ENCODE peak calls at places on chromosomes 4 and X, in seven cellular contexts. U is right atrium auricular region, X is fibroblast of the aortic adventitia, C is heart left ventricle, B is bronchial epithelial cell, L is mammary epithelial cell, O is neural progenitor cell. E is an unnamed sample.

GRCh38 chr4:91198951-91199350 is 1071.8 kb downstream of the CCSER1 start:
- DNase-seq in U (no peak), X (no peak), C (no peak), B (no peak), L (no peak), O (no peak), E (no peak)

GRCh38 chr4:6071959-6072720 is 53.9 kb upstream of the C4orf50 start:
- DNase-seq in U (no peak), X (no peak), C (no peak), B (no peak), L (no peak), O (no peak), E (no peak)

GRCh38 chrX:54492340-54492739 is 3.7 kb downstream of the FGD1 start:
- DNase-seq in U (no peak), X (peak), C (no peak), B (peak), L (no peak), O (no peak), E (no peak)

GRCh38 chr4:1229117-1229849 is 19.6 kb downstream of the CTBP1 start:
- DNase-seq in U (no peak), X (no peak), C (no peak), B (no peak), L (no peak), O (no peak), E (no peak)

GRCh38 chr4:132530846-132531245 is 618.2 kb upstream of the PCDH10 start:
- DNase-seq in U (no peak), X (no peak), C (no peak), B (no peak), L (no peak), O (no peak), E (no peak)

GRCh38 chr4:79662651-79663050 is 254.6 kb upstream of the GK2 start:
- DNase-seq in U (no peak), X (no peak), C (no peak), B (peak), L (no peak), O (no peak), E (no peak)

GRCh38 chr4:182555997-182556418 is 312.8 kb downstream of the TENM3 start:
- DNase-seq in U (no peak), X (peak), C (no peak), B (peak), L (peak), O (peak), E (no peak)

GRCh38 chr4:45662996-45663395 is 460.9 kb downstream of the GABRG1 start:
- DNase-seq in U (no peak), X (peak), C (no peak), B (peak), L (peak), O (peak), E (peak)

GRCh38 chr4:3385719-3386440 is 55.9 kb upstream of the HGFAC start:
- DNase-seq in U (no peak), X (no peak), C (peak), B (peak), L (peak), O (no peak), E (no peak)

GRCh38 chrX:97021680-97022079 is 138.0 kb downstream of the RPA4 start:
- DNase-seq in U (no peak), X (peak), C (no peak), B (peak), L (peak), O (no peak), E (no peak)

GRCh38 chr4:128528793-128529553 is 241.4 kb upstream of the PGRMC2 start:
- DNase-seq in U (no peak), X (peak), C (no peak), B (peak), L (peak), O (peak), E (no peak)

GRCh38 chr4:187127456-187127855 is 403.8 kb upstream of the FAT1 start:
- DNase-seq in U (no peak), X (no peak), C (no peak), B (no peak), L (peak), O (no peak), E (no peak)

GRCh38 chr4:5112333-5112732 is 61.1 kb downstream of the STK32B start:
- DNase-seq in U (no peak), X (no peak), C (no peak), B (no peak), L (no peak), O (no peak), E (no peak)

GRCh38 chr4:111641813-111642579 is 503.3 kb upstream of the FAM241A start:
- DNase-seq in U (peak), X (peak), C (no peak), B (peak), L (peak), O (peak), E (peak)

DNA sequence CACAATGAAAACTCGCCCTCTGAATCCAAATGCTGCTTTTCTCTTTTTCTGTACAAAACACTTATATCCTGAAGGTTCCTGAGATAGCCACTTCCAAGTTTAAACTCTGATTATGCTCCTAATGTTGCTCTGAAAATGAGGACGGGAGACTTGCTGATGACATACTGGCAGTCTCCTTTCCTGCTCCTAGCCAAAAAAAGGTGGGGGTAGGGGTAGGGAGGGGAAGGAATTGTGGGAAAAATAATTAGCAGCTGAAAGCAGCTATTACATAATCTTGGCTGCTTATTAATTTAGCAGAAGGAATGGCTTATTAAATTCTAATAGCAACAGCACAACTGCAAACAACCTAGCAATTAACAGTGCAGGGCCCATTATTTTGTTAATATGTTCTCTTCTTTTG is 2.0 kb upstream of the AP1S2 start:
- DNase-seq in U (no peak), X (no peak), C (no peak), B (no peak), L (no peak), O (no peak), E (no peak)
- TF ChIP-seq CTCF in U (no peak), X (no peak), C (no peak), B (no peak), L (no peak), O (no peak), E (no peak)

GRCh38 chr4:83201761-83202160 is 82.8 kb downstream of the COQ2 start:
- DNase-seq in U (no peak), X (no peak), C (no peak), B (no peak), L (no peak), O (no peak), E (no peak)
- H3K4me3 ChIP-seq in U (no peak), X (no peak), C (no peak), B (no peak), L (no peak), O (no peak), E (no peak)

GRCh38 chr4:40924096-40924792 is 174.5 kb downstream of the NSUN7 start:
- DNase-seq in U (peak), X (peak), C (peak), B (peak), L (no peak), O (peak), E (no peak)
- TF ChIP-seq CTCF in U (peak), X (peak), C (peak), B (peak), L (peak), O (peak), E (peak)

DNA sequence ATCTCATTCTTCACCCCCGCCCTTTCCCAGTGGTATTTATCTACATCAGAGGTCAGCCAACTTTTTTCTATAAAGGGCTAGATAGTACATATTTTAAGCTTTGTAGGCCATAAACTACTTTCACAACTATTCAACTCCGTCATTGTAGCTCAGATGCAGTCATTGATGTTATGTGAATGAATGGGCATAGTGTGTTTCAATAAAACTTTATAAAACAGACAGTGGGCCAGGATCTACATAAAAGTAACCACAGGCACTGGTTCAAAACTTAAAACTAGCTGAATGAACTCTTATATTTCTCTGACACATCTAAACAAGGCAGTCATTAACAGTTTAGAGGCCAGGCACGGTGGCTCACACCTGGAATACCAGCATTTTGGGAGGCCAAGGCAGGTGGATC is 30.4 kb upstream of the TCEANC start:
- DNase-seq in U (no peak), X (peak), C (no peak), B (no peak), L (no peak), O (no peak), E (no peak)
- H3K4me3 ChIP-seq in U (no peak), X (no peak), C (no peak), B (no peak), L (no peak), O (no peak), E (no peak)

DNA sequence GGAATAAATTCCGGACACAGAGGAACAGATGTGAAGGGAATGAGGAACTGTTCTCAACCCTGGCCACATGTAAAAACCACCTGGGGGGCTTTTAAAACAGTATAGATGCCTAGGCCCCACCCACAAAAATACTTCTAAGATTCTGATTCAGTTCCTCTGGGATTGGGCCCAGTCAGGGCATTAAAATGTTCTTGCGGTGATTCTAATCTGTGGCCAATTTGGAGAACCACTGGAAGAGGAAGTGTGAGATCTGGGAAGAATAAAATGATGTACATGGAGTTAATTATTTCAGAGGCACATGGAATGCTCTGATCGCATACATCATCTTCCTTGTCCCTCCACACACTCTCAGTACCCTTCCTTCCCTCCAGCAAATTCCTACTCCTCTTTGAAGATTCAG is 192.2 kb downstream of the APBB2 start:
- DNase-seq in U (no peak), X (no peak), C (no peak), B (no peak), L (no peak), O (no peak), E (no peak)
- TF ChIP-seq CTCF in U (no peak), X (no peak), C (no peak), B (no peak), L (no peak), O (no peak), E (no peak)

GRCh38 chr4:38647096-38647819 is 16.7 kb upstream of the KLF3 start:
- DNase-seq in U (no peak), X (no peak), C (no peak), B (no peak), L (no peak), O (no peak), E (no peak)

GRCh38 chr4:38639245-38639644 is 24.8 kb upstream of the KLF3 start:
- DNase-seq in U (no peak), X (no peak), C (no peak), B (no peak), L (no peak), O (no peak), E (no peak)

GRCh38 chr4:38644201-38644600 is 19.8 kb upstream of the KLF3 start:
- DNase-seq in U (no peak), X (no peak), C (no peak), B (no peak), L (no peak), O (no peak), E (no peak)

GRCh38 chr4:38641796-38642195 is 22.2 kb upstream of the KLF3 start:
- DNase-seq in U (no peak), X (no peak), C (no peak), B (peak), L (peak), O (no peak), E (no peak)
- H3K4me3 ChIP-seq in U (no peak), X (no peak), C (no peak), B (no peak), L (no peak), O (no peak), E (no peak)

DNA sequence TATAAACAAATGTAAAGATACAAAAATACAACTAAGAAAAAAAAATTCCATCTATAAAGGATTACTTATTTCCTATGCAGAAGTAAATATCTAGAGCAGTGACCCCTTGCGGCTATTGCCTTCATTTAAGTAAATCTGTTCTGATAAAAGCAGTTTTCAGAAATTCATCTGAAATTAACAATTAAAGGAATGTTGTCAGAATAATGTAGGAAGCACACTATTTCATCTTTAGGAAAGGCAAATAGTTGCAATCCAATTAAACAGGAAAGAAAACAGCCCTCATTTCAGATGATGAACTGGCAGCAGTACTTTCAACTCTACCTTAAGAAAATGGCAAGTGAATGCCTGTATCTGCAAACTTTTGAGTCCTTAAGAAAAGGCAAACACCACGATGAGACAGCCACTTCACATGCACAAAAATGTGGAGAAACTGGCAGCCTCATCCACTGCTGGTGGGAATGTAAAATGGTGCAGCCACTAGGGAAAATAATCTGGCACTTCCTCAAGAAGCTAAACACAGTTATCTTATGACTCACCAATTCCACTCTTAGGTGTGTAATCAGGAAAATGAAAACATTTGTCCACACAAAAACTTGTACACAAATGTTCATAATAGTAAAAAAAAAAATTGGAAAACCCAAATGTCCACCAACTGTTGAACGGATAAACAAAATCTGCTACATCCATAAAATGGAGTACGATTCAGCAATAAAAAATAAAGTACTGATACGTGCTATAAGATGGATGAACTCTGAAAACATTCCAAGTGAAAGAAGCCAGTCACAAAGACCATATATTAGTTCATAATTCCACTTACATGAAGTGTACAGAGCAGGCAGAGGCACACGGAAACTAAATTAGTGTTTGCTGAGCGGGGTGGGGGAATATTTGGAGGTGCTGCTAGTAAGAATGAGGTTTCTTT is 2.0 kb upstream of the THAP9 start:
- DNase-seq in U (no peak), X (peak), C (no peak), B (peak), L (peak), O (no peak), E (no peak)
- TF ChIP-seq CTCF in U (peak), X (peak), C (peak), B (peak), L (peak), O (peak), E (peak)

DNA sequence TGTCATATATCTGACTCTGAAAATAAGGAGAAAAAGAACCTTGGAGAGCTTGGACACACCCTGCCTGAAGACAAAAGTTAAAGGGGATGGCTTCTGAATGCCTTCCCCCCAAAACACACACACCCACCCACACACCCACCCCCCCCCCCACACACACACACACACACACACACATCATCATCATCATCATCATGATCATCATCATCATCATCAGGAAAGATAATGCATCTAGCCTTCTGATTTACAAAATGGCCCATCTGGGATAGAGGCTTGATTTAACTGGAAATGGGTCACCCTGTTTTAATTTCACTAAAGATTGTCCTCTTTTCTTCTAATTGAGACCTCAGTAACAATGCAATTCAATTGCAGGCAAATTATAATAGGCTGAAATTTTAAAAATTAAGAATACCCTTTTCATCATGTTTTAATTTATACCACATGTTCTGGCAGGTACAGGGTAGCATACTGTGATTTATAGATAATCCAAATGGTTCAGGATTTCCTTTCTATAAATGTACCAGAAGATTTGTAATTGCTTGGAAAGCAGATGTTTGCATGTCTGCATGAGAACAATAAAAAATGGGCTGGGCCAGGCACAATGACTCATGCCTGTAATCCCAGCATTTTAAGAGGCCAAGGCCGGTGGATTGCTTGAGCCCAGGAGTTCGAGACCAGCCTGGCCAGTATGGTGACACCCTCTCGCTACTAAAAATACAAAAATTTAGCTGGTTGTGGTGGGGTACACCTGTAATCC is 56.5 kb downstream of the TRIM2 start:
- DNase-seq in U (no peak), X (peak), C (no peak), B (no peak), L (no peak), O (no peak), E (no peak)
- H3K4me3 ChIP-seq in U (no peak), X (no peak), C (no peak), B (no peak), L (no peak), O (no peak), E (no peak)

DNA sequence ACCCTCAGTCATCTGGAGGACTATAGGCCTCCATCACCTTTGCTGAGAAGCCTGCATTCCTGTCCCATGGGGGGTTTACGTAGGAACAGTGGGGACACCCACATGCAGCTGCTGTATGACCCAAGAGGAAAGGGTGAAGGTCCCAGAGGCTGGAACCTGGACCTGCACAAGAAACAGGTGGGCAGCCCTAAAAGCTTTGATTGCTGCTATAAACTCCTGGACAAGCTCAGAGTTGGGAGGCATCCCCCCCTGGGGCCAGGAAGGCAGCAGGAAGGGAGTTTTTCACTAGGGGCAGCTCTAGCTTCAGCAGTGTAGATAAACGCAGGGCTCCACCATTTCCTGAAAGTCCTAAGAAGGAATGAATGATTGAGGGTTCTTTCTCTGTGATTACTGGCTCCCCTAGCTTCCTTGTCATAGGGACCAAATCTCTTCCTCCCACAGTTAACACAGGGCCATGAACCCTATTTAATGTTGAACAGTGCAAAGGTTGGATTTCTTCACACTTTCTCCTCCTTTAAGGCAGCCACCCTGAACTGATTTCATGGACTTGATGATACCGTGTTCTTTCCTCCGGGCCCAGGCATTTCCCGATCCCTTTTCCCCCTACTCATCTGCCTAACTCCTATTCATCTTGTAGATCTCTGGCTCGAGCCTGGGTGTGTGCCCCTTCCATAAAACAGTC is 84.2 kb downstream of the CHRNA9 start:
- DNase-seq in U (no peak), X (no peak), C (no peak), B (no peak), L (no peak), O (no peak), E (no peak)
- TF ChIP-seq CTCF in U (no peak), X (no peak), C (no peak), B (no peak), L (no peak), O (no peak), E (no peak)